ENCODE peak calls at places on chromosomes 6 and 20, in six cellular contexts. G is ovary, X is BJ, B is Calu3, M is transverse colon, W is nephron progenitor cell. O is an unnamed sample.

GRCh38 chr6:159908535-159908934 is 17.7 kb downstream of the MAS1 start:
- DNase-seq in G (no peak), X (no peak), B (no peak), M (no peak), W (no peak), O (no peak)

GRCh38 chr20:7113577-7114466 is 346.3 kb downstream of the BMP2 start:
- DNase-seq in G (no peak), X (no peak), B (peak), M (no peak), W (peak), O (no peak)

GRCh38 chr20:38805958-38806854 is 709 bp downstream of the PPP1R16B start:
- DNase-seq in G (no peak), X (no peak), B (peak), M (peak), W (peak), O (no peak)

GRCh38 chr6:90370493-90370959 is 73.9 kb upstream of the BACH2 start:
- DNase-seq in G (no peak), X (no peak), B (no peak), M (no peak), W (no peak), O (no peak)

GRCh38 chr20:31475472-31476312 is 604 bp downstream of the REM1 start:
- DNase-seq in G (no peak), X (no peak), B (no peak), M (no peak), W (no peak), O (no peak)

GRCh38 chr6:13307508-13307995 is 20.8 kb downstream of the TBC1D7 start:
- DNase-seq in G (no peak), X (no peak), B (no peak), M (no peak), W (no peak), O (no peak)

GRCh38 chr6:53359843-53360834 is 11.4 kb upstream of the ELOVL5 start:
- DNase-seq in G (no peak), X (no peak), B (no peak), M (no peak), W (no peak), O (no peak)

GRCh38 chr20:59071224-59071623 is 28.6 kb upstream of the PRELID3B start:
- DNase-seq in G (no peak), X (no peak), B (no peak), M (no peak), W (no peak), O (no peak)

GRCh38 chr6:80508885-80509630 is 402.6 kb downstream of the BCKDHB start:
- DNase-seq in G (no peak), X (no peak), B (no peak), M (no peak), W (no peak), O (no peak)

GRCh38 chr6:106064103-106064502 is 22.0 kb upstream of the PRDM1 start:
- DNase-seq in G (no peak), X (no peak), B (no peak), M (no peak), W (no peak), O (no peak)

GRCh38 chr6:24659547-24659946 is 7.2 kb downstream of the TDP2 start:
- DNase-seq in G (no peak), X (no peak), B (no peak), M (no peak), W (no peak), O (no peak)

GRCh38 chr6:97215157-97215769 is 67.8 kb downstream of the MMS22L start:
- DNase-seq in G (no peak), X (peak), B (peak), M (peak), W (peak), O (no peak)

GRCh38 chr20:44028341-44028715 is 113.7 kb downstream of the TOX2 start:
- DNase-seq in G (no peak), X (no peak), B (no peak), M (no peak), W (no peak), O (peak)

GRCh38 chr6:42727084-42727601 is 4.7 kb upstream of the PRPH2 start:
- DNase-seq in G (peak), X (no peak), B (peak), M (no peak), W (no peak), O (no peak)

GRCh38 chr20:5933802-5934436 is 16.4 kb downstream of the TRMT6 start:
- DNase-seq in G (no peak), X (no peak), B (peak), M (no peak), W (no peak), O (no peak)

GRCh38 chr20:43752561-43753301 is 25.9 kb upstream of the GTSF1L start:
- DNase-seq in G (no peak), X (peak), B (no peak), M (peak), W (no peak), O (no peak)

GRCh38 chr20:16526433-16527380 is 46.5 kb downstream of the KIF16B start:
- DNase-seq in G (no peak), X (no peak), B (no peak), M (no peak), W (no peak), O (no peak)

GRCh38 chr6:166032366-166033171 is 135.1 kb downstream of the TBXT start:
- DNase-seq in G (peak), X (peak), B (peak), M (peak), W (no peak), O (no peak)

DNA sequence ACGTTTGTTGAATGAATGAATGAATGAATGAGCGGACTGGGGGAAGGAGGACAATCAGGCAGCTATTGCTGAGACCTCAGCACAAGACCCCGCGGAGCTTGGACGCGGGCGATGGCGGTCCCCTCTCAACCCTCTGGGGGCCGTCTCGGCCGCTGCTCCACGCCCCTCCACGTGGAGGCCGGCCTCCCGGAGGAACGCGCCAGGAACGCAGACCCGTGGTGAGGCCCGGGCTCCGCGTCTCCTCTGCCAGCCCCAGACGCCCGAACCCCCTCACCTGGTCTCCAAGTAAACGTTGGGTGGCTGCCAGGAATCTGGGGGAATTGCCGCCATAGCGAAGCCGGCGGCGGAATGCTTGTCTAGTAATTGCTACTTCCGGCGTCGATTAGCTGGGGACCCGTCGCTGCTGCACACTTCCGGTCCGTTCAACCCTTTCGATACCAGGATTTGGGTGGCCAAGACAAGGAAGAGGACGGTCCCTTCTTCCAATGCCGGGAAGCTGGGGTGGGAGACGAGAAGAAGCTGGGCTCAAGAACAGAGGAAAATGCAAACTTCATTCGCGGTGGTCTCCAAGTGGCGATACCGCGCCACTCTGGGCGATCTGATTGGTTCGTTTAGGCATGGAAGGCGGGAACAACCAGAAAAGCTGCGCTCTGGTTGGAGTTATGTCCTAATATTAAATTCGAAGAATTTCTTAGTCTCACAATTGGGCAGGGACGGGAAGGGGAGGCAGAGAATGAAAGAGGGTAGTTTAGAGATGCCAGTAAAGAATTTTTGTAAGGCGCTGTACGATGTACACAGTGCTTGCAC is at the start of gene PPIL1:
- DNase-seq in G (peak), X (no peak), B (peak), M (peak), W (peak), O (peak)
- TF ChIP-seq CTCF in G (no peak), X (no peak), B (no peak), M (no peak), W (no peak), O (peak)

GRCh38 chr6:6221829-6222535 is 98.5 kb downstream of the F13A1 start:
- DNase-seq in G (no peak), X (no peak), B (no peak), M (peak), W (peak), O (no peak)
- TF ChIP-seq CTCF in G (no peak), X (no peak), B (no peak), M (no peak), W (peak), O (peak)

GRCh38 chr20:34024733-34025351 is 31.1 kb downstream of the RALY start:
- DNase-seq in G (peak), X (no peak), B (no peak), M (no peak), W (no peak), O (no peak)

GRCh38 chr20:34018166-34018565 is 24.5 kb downstream of the RALY start:
- DNase-seq in G (no peak), X (no peak), B (no peak), M (no peak), W (no peak), O (no peak)

GRCh38 chr20:34023937-34024732 is 30.4 kb downstream of the RALY start:
- DNase-seq in G (no peak), X (no peak), B (no peak), M (no peak), W (no peak), O (no peak)

GRCh38 chr20:34022843-34023234 is 29.1 kb downstream of the RALY start:
- DNase-seq in G (no peak), X (no peak), B (no peak), M (no peak), W (no peak), O (no peak)

DNA sequence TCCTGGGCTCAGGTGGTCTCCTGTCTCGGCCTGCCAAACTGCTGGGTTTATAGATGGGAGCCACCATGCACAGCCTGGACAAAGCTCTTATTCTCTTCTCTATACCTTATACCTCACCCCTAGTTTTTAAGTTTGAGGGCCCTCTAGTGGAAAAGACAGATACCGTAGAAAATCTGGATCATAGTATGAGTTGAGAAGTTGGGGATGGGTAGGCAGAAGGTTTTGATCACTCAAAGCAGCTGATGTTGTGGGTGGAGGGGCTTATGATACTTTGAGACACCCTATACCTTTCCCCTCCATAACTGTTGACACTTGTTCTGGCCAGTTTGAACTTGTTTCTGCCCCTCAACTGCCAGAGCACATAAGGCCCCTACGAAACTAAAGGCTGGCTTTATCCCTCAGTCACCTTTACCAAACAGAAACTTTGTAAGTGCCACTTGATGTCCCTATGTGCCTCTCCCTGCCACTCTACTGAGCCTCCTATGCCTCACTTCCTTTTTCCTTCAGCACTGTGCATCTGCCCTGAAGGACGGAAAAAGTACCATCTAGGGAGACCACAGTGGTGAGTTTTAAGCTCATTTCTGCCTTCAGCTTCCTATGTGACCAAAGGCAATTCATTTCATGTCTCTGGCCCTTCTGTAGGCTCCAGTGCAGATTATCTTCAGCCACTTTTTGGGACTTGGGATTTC is 28.6 kb downstream of the RALY start:
- DNase-seq in G (no peak), X (no peak), B (peak), M (no peak), W (no peak), O (no peak)
- TF ChIP-seq CTCF in G (no peak), X (peak), B (no peak), M (no peak), W (no peak), O (peak)

GRCh38 chr6:138004423-138005287 is 102.6 kb downstream of the PERP start:
- DNase-seq in G (no peak), X (no peak), B (peak), M (no peak), W (no peak), O (no peak)
- TF ChIP-seq CTCF in G (no peak), X (peak), B (peak), M (peak), W (no peak), O (peak)

DNA sequence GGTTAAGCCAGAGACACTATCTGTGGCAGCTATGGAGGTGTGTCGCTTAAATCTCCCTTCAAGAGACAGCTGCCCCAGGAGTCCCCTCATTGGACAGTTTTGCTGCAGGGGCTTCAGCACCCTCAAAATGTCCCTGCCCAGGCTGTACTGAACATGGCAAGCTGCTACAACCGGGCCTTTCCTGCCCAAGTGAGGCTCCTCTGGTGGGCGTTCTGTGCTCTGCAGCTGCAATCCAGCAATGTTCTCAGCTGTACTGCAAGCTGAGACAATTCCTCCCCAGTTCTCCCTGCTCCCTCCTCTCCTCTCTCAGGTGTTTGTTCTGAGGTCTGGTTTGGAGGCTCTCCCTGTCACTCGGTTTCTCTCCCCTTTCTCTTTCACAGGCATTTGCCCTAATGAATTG is 190.8 kb upstream of the LAMP5 start:
- DNase-seq in G (no peak), X (no peak), B (no peak), M (no peak), W (peak), O (no peak)
- TF ChIP-seq CTCF in G (no peak), X (peak), B (peak), M (peak), W (peak), O (peak)

DNA sequence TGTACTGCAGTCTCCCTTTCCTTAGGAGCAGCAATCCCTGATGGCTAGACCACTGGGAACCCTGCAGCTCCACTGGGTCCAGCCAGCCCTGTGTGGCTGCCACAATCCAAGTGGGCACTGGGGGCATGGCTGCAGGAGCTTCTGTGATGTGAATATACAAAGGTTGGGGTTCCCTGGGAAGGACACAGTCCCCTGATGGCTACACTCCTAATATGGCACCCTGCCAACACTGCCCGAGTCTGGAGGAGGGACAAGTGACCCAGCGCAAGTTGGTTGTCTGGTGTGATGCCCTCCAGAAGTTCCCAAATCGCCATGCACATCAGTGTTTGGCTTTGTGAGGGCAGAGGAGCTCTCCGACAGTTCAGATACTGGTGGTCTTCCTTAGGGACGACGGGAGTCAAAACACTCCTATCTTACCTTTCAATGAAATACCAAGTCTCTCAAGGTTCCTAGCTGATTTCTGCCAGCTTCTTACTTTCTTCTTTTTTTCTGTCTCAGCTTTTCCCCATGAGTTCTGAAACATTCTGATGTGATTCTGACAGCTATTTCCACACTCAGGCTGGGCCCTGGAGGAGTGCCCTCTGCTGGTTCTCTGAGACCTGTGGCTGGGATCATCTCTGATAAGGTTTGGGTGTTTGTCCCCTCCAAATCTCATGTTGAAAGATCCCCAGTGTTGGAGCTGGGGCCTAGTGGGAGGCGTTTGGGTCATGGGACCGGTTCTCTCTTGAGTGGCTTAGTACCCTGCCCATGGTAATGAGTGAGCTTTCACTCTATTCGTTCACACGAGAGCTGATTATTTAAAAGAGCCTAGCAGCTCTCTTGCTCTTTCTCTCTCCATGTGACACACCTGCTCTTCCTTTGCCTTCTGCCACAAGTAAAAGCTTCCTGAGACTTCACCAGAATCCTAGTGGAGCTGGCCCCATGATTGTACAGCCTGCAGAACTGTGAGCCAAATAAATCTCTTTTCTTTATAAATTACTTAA is 15.5 kb upstream of the ZFP57 start:
- DNase-seq in G (no peak), X (no peak), B (peak), M (no peak), W (peak), O (no peak)
- TF ChIP-seq CTCF in G (no peak), X (peak), B (peak), M (no peak), W (no peak), O (peak)

O was measured in type B pancreatic cell.